ENCODE peak calls at places on chromosomes 11 and 22, in seven cellular contexts. One of them, this sample, is unnamed.
A peak's percentile ranks its signal among the peaks of the same experiment; 100 is the strongest.

GRCh38 chr11:15318814-15319213 is 204.1 kb downstream of the INSC start:
- DNase-seq in kidney: no peak
- DNase-seq in K562: no peak
- DNase-seq in IMR-90: no peak
- DNase-seq in mesendoderm: no peak
- DNase-seq in mesenchymal stem cell: no peak
- DNase-seq in endothelial cell of umbilical vein: no peak
- DNase-seq in this sample: no peak

GRCh38 chr22:30940655-30941362 is 27.8 kb downstream of the MORC2 start:
- DNase-seq in mesenchymal stem cell: no peak
- DNase-seq in endothelial cell of umbilical vein: no peak
- DNase-seq in mesendoderm: no peak
- DNase-seq in K562: no peak
- DNase-seq in IMR-90: no peak
- DNase-seq in kidney: no peak
- DNase-seq in this sample: no peak

GRCh38 chr11:10979529-10979928 is 121.7 kb upstream of the ZBED5 start:
- DNase-seq in K562: no peak
- DNase-seq in mesendoderm: no peak
- DNase-seq in IMR-90: no peak
- DNase-seq in endothelial cell of umbilical vein: no peak
- DNase-seq in kidney: no peak
- DNase-seq in mesenchymal stem cell: no peak
- DNase-seq in this sample: no peak

GRCh38 chr22:25746012-25746373 is 4.0 kb downstream of the MYO18B start:
- DNase-seq in endothelial cell of umbilical vein: peak; percentile 73
- DNase-seq in mesendoderm: no peak
- DNase-seq in mesenchymal stem cell: no peak
- DNase-seq in K562: no peak
- DNase-seq in IMR-90: peak; percentile 43
- DNase-seq in kidney: no peak
- DNase-seq in this sample: no peak

GRCh38 chr11:64777449-64778222 is 706 bp downstream of the SF1 start:
- DNase-seq in mesenchymal stem cell: peak; percentile 84
- DNase-seq in IMR-90: peak; percentile 75
- DNase-seq in K562: peak; percentile 97
- DNase-seq in kidney: peak; percentile 94
- DNase-seq in mesendoderm: peak; percentile 84
- DNase-seq in endothelial cell of umbilical vein: peak; percentile 85
- DNase-seq in this sample: peak; percentile 94

GRCh38 chr11:62012451-62013265 is 45.2 kb upstream of the FTH1 start:
- DNase-seq in K562: no peak
- DNase-seq in mesenchymal stem cell: peak; percentile 31
- DNase-seq in mesendoderm: no peak
- DNase-seq in endothelial cell of umbilical vein: no peak
- DNase-seq in IMR-90: peak; percentile 42
- DNase-seq in kidney: peak; percentile 75
- DNase-seq in this sample: no peak

GRCh38 chr11:65803797-65804492 is 17.1 kb downstream of the OVOL1 start:
- DNase-seq in mesendoderm: no peak
- DNase-seq in IMR-90: no peak
- DNase-seq in endothelial cell of umbilical vein: no peak
- DNase-seq in K562: no peak
- DNase-seq in kidney: no peak
- DNase-seq in mesenchymal stem cell: no peak
- DNase-seq in this sample: no peak

GRCh38 chr22:31446767-31447166 is 42.9 kb downstream of the EIF4ENIF1 start:
- DNase-seq in kidney: no peak
- DNase-seq in mesenchymal stem cell: no peak
- DNase-seq in endothelial cell of umbilical vein: no peak
- DNase-seq in IMR-90: no peak
- DNase-seq in K562: no peak
- DNase-seq in mesendoderm: no peak
- DNase-seq in this sample: no peak

GRCh38 chr11:99865951-99866350 is 821.1 kb upstream of the ARHGAP42 start:
- DNase-seq in mesenchymal stem cell: no peak
- DNase-seq in kidney: no peak
- DNase-seq in K562: no peak
- DNase-seq in endothelial cell of umbilical vein: no peak
- DNase-seq in mesendoderm: no peak
- DNase-seq in IMR-90: no peak
- DNase-seq in this sample: no peak

GRCh38 chr22:19176175-19176630 is 2.3 kb downstream of the SLC25A1 start:
- DNase-seq in kidney: no peak
- DNase-seq in endothelial cell of umbilical vein: no peak
- DNase-seq in mesenchymal stem cell: no peak
- DNase-seq in IMR-90: no peak
- DNase-seq in K562: no peak
- DNase-seq in mesendoderm: peak; percentile 39
- DNase-seq in this sample: peak; percentile 13

GRCh38 chr11:45596571-45596970 is 68.9 kb downstream of the CHST1 start:
- DNase-seq in endothelial cell of umbilical vein: no peak
- DNase-seq in K562: no peak
- DNase-seq in mesenchymal stem cell: no peak
- DNase-seq in IMR-90: no peak
- DNase-seq in mesendoderm: no peak
- DNase-seq in kidney: no peak
- DNase-seq in this sample: no peak

GRCh38 chr11:26620282-26621045 is 48.4 kb upstream of the MUC15 start:
- DNase-seq in kidney: no peak
- DNase-seq in K562: no peak
- DNase-seq in endothelial cell of umbilical vein: no peak
- DNase-seq in mesendoderm: no peak
- DNase-seq in mesenchymal stem cell: no peak
- DNase-seq in IMR-90: no peak
- DNase-seq in this sample: no peak

GRCh38 chr11:69958308-69958707 is 119.8 kb upstream of the ANO1 start:
- DNase-seq in K562: no peak
- DNase-seq in mesendoderm: no peak
- DNase-seq in kidney: no peak
- DNase-seq in endothelial cell of umbilical vein: no peak
- DNase-seq in IMR-90: peak; percentile 93
- DNase-seq in mesenchymal stem cell: peak; percentile 58
- DNase-seq in this sample: no peak

GRCh38 chr11:97290444-97291041 is 900.7 kb downstream of the JRKL start:
- DNase-seq in endothelial cell of umbilical vein: no peak
- DNase-seq in K562: no peak
- DNase-seq in IMR-90: no peak
- DNase-seq in kidney: no peak
- DNase-seq in mesenchymal stem cell: no peak
- DNase-seq in mesendoderm: no peak
- DNase-seq in this sample: no peak

GRCh38 chr22:45626198-45626651 is 45.4 kb upstream of the ATXN10 start:
- DNase-seq in mesendoderm: no peak
- DNase-seq in endothelial cell of umbilical vein: no peak
- DNase-seq in mesenchymal stem cell: no peak
- DNase-seq in IMR-90: no peak
- DNase-seq in K562: no peak
- DNase-seq in kidney: peak; percentile 92
- DNase-seq in this sample: no peak

GRCh38 chr22:46843691-46844297 is 81.3 kb downstream of the TBC1D22A start:
- DNase-seq in endothelial cell of umbilical vein: no peak
- DNase-seq in mesendoderm: no peak
- DNase-seq in mesenchymal stem cell: no peak
- DNase-seq in IMR-90: peak; percentile 45
- DNase-seq in K562: no peak
- DNase-seq in kidney: no peak
- DNase-seq in this sample: no peak

GRCh38 chr22:22226448-22227187 is 18.0 kb upstream of the VPREB1 start:
- DNase-seq in kidney: no peak
- DNase-seq in K562: no peak
- DNase-seq in mesendoderm: no peak
- DNase-seq in IMR-90: no peak
- DNase-seq in mesenchymal stem cell: no peak
- DNase-seq in endothelial cell of umbilical vein: no peak
- DNase-seq in this sample: no peak

GRCh38 chr11:77113382-77114088 is 10.9 kb downstream of the OMP start:
- DNase-seq in K562: peak; percentile 70
- DNase-seq in kidney: no peak
- DNase-seq in mesendoderm: peak; percentile 68
- DNase-seq in mesenchymal stem cell: peak; percentile 50
- DNase-seq in endothelial cell of umbilical vein: peak; percentile 26
- DNase-seq in IMR-90: peak; percentile 38
- DNase-seq in this sample: peak; percentile 70

GRCh38 chr11:14924291-14924690 is 32.3 kb upstream of the CYP2R1 start:
- DNase-seq in endothelial cell of umbilical vein: no peak
- DNase-seq in IMR-90: no peak
- DNase-seq in K562: no peak
- DNase-seq in mesendoderm: no peak
- DNase-seq in mesenchymal stem cell: no peak
- DNase-seq in kidney: no peak
- DNase-seq in this sample: no peak

GRCh38 chr22:28799834-28800307 is 498 bp downstream of the XBP1 start:
- DNase-seq in kidney: peak; percentile 91
- DNase-seq in endothelial cell of umbilical vein: peak; percentile 68
- DNase-seq in IMR-90: peak; percentile 54
- DNase-seq in mesendoderm: peak; percentile 70
- DNase-seq in K562: peak; percentile 56
- DNase-seq in mesenchymal stem cell: peak; percentile 62
- DNase-seq in this sample: peak; percentile 76

GRCh38 chr22:26975865-26976264 is 318.5 kb downstream of the MIAT start:
- DNase-seq in kidney: no peak
- DNase-seq in K562: no peak
- DNase-seq in mesenchymal stem cell: no peak
- DNase-seq in mesendoderm: no peak
- DNase-seq in IMR-90: no peak
- DNase-seq in endothelial cell of umbilical vein: no peak
- DNase-seq in this sample: no peak

GRCh38 chr11:104159356-104159755 is 4.6 kb downstream of the PDGFD start:
- DNase-seq in mesendoderm: no peak
- DNase-seq in kidney: no peak
- DNase-seq in endothelial cell of umbilical vein: no peak
- DNase-seq in mesenchymal stem cell: peak; percentile 22
- DNase-seq in K562: no peak
- DNase-seq in IMR-90: peak; percentile 54
- DNase-seq in this sample: no peak

GRCh38 chr11:24295360-24295759 is 201.5 kb upstream of the LUZP2 start:
- DNase-seq in kidney: no peak
- DNase-seq in mesenchymal stem cell: peak; percentile 66
- DNase-seq in endothelial cell of umbilical vein: peak; percentile 6
- DNase-seq in K562: no peak
- DNase-seq in mesendoderm: no peak
- DNase-seq in IMR-90: peak; percentile 5
- DNase-seq in this sample: no peak
- H3K9ac ChIP-seq in kidney: no peak overlapping the region
- H3K9ac ChIP-seq in mesenchymal stem cell: no peak overlapping the region
- H3K9ac ChIP-seq in endothelial cell of umbilical vein: no peak overlapping the region
- H3K9ac ChIP-seq in K562: no peak overlapping the region
- H3K9ac ChIP-seq in mesendoderm: no peak overlapping the region
- H3K9ac ChIP-seq in IMR-90: peak overlapping the region; percentile 41
- H3K9ac ChIP-seq in this sample: no peak overlapping the region

GRCh38 chr11:124843616-124843910 is 21.7 kb upstream of the ROBO3 start:
- DNase-seq in IMR-90: no peak
- DNase-seq in mesenchymal stem cell: no peak
- DNase-seq in mesendoderm: peak; percentile 11
- DNase-seq in endothelial cell of umbilical vein: no peak
- DNase-seq in K562: no peak
- DNase-seq in kidney: no peak
- DNase-seq in this sample: peak; percentile 33

GRCh38 chr11:124841186-124841585 is 24.0 kb upstream of the ROBO3 start:
- DNase-seq in endothelial cell of umbilical vein: no peak
- DNase-seq in IMR-90: no peak
- DNase-seq in K562: no peak
- DNase-seq in mesenchymal stem cell: no peak
- DNase-seq in mesendoderm: no peak
- DNase-seq in kidney: no peak
- DNase-seq in this sample: no peak

GRCh38 chr11:124839972-124840621 is 25.1 kb upstream of the ROBO3 start:
- DNase-seq in mesenchymal stem cell: no peak
- DNase-seq in mesendoderm: peak; percentile 23
- DNase-seq in endothelial cell of umbilical vein: no peak
- DNase-seq in IMR-90: no peak
- DNase-seq in K562: no peak
- DNase-seq in kidney: no peak
- DNase-seq in this sample: no peak

GRCh38 chr11:124840666-124841065 is 24.6 kb upstream of the ROBO3 start:
- DNase-seq in endothelial cell of umbilical vein: no peak
- DNase-seq in K562: no peak
- DNase-seq in IMR-90: no peak
- DNase-seq in mesendoderm: no peak
- DNase-seq in mesenchymal stem cell: no peak
- DNase-seq in kidney: no peak
- DNase-seq in this sample: no peak

GRCh38 chr11:124841765-124842700 is 23.2 kb upstream of the ROBO3 start:
- DNase-seq in mesenchymal stem cell: no peak
- DNase-seq in mesendoderm: peak; percentile 36
- DNase-seq in endothelial cell of umbilical vein: no peak
- DNase-seq in kidney: no peak
- DNase-seq in IMR-90: no peak
- DNase-seq in K562: no peak
- DNase-seq in this sample: peak; percentile 45
- H3K9ac ChIP-seq in mesenchymal stem cell: no peak overlapping the region
- H3K9ac ChIP-seq in mesendoderm: no peak overlapping the region
- H3K9ac ChIP-seq in endothelial cell of umbilical vein: no peak overlapping the region
- H3K9ac ChIP-seq in kidney: no peak overlapping the region
- H3K9ac ChIP-seq in IMR-90: no peak overlapping the region
- H3K9ac ChIP-seq in K562: no peak overlapping the region
- H3K9ac ChIP-seq in this sample: no peak overlapping the region

GRCh38 chr11:119789766-119790407 is 60.9 kb upstream of the NECTIN1 start:
- DNase-seq in kidney: peak; percentile 43
- DNase-seq in K562: no peak
- DNase-seq in IMR-90: no peak
- DNase-seq in mesenchymal stem cell: no peak
- DNase-seq in mesendoderm: no peak
- DNase-seq in endothelial cell of umbilical vein: no peak
- DNase-seq in this sample: no peak

GRCh38 chr11:119791701-119792151 is 62.7 kb upstream of the NECTIN1 start:
- DNase-seq in IMR-90: peak; percentile 37
- DNase-seq in mesenchymal stem cell: no peak
- DNase-seq in mesendoderm: peak; percentile 78
- DNase-seq in endothelial cell of umbilical vein: no peak
- DNase-seq in K562: no peak
- DNase-seq in kidney: peak; percentile 44
- DNase-seq in this sample: peak; percentile 58

GRCh38 chr11:119791047-119791446 is 62.0 kb upstream of the NECTIN1 start:
- DNase-seq in mesendoderm: no peak
- DNase-seq in mesenchymal stem cell: no peak
- DNase-seq in K562: no peak
- DNase-seq in IMR-90: no peak
- DNase-seq in kidney: peak; percentile 44
- DNase-seq in endothelial cell of umbilical vein: no peak
- DNase-seq in this sample: peak; percentile 72

GRCh38 chr11:119788911-119789560 is 60.0 kb upstream of the NECTIN1 start:
- DNase-seq in K562: peak; percentile 33
- DNase-seq in mesenchymal stem cell: no peak
- DNase-seq in IMR-90: no peak
- DNase-seq in endothelial cell of umbilical vein: no peak
- DNase-seq in kidney: peak; percentile 53
- DNase-seq in mesendoderm: peak; percentile 60
- DNase-seq in this sample: no peak

GRCh38 chr11:119790476-119790875 is 61.5 kb upstream of the NECTIN1 start:
- DNase-seq in K562: no peak
- DNase-seq in IMR-90: no peak
- DNase-seq in mesenchymal stem cell: no peak
- DNase-seq in endothelial cell of umbilical vein: no peak
- DNase-seq in kidney: peak; percentile 23
- DNase-seq in mesendoderm: no peak
- DNase-seq in this sample: no peak
- H3K9ac ChIP-seq in K562: no peak overlapping the region
- H3K9ac ChIP-seq in IMR-90: no peak overlapping the region
- H3K9ac ChIP-seq in mesenchymal stem cell: no peak overlapping the region
- H3K9ac ChIP-seq in endothelial cell of umbilical vein: no peak overlapping the region
- H3K9ac ChIP-seq in kidney: no peak overlapping the region
- H3K9ac ChIP-seq in mesendoderm: no peak overlapping the region
- H3K9ac ChIP-seq in this sample: no peak overlapping the region

GRCh38 chr11:43830928-43831440 is 49.6 kb upstream of the ALKBH3 start:
- DNase-seq in mesendoderm: peak; percentile 93
- DNase-seq in IMR-90: peak; percentile 100
- DNase-seq in endothelial cell of umbilical vein: peak; percentile 93
- DNase-seq in K562: peak; percentile 9
- DNase-seq in kidney: no peak
- DNase-seq in mesenchymal stem cell: peak; percentile 100
- DNase-seq in this sample: no peak
- H3K9ac ChIP-seq in mesendoderm: no peak overlapping the region
- H3K9ac ChIP-seq in IMR-90: no peak overlapping the region
- H3K9ac ChIP-seq in endothelial cell of umbilical vein: no peak overlapping the region
- H3K9ac ChIP-seq in K562: no peak overlapping the region
- H3K9ac ChIP-seq in kidney: no peak overlapping the region
- H3K9ac ChIP-seq in mesenchymal stem cell: peak overlapping the region; percentile 46
- H3K9ac ChIP-seq in this sample: no peak overlapping the region